ENCODE peak calls at places on chromosomes 4 and X, in ten cellular contexts. E, G, Y, Q, S, W, P, K, V and Z are unnamed samples.

GRCh38 chr4:1767770-1768366 is 25.2 kb upstream of the FGFR3 start:
- DNase-seq in V (no peak), S (no peak), K (no peak), Q (peak; percentile 97), E (peak; percentile 82), P (no peak), W (peak; percentile 56), G (peak; percentile 60), Y (peak; percentile 91), Z (no peak)

GRCh38 chrX:45068555-45068954 is 132.1 kb downstream of the DIPK2B start:
- DNase-seq in E (no peak), V (no peak), W (no peak), Y (no peak), K (no peak), S (no peak), P (no peak), G (no peak), Q (no peak), Z (no peak)

GRCh38 chrX:118459494-118459893 is 36.1 kb upstream of the DOCK11 start:
- DNase-seq in V (no peak), K (no peak), G (no peak), E (no peak), S (no peak), Y (no peak), W (peak; percentile 1), Q (peak; percentile 61), P (no peak), Z (no peak)

GRCh38 chrX:19554786-19555185 is 39.5 kb upstream of the MAP3K15 start:
- DNase-seq in V (no peak), G (no peak), W (no peak), K (no peak), Y (no peak), E (no peak), S (no peak), P (no peak), Q (no peak), Z (no peak)

GRCh38 chr4:124713213-124713592 is 671 bp upstream of the ANKRD50 start:
- DNase-seq in E (peak; percentile 77), P (peak; percentile 85), V (peak; percentile 86), Y (peak; percentile 82), W (peak; percentile 67), S (peak; percentile 84), Q (peak; percentile 26), G (peak; percentile 76), K (no peak), Z (peak; percentile 61)

GRCh38 chrX:141142946-141143345 is 34.0 kb downstream of the LDOC1 start:
- DNase-seq in G (no peak), E (no peak), S (no peak), W (no peak), P (no peak), Y (no peak), Q (no peak), V (no peak), K (no peak), Z (no peak)

GRCh38 chr4:7781361-7781760 is 158.3 kb downstream of the AFAP1 start:
- DNase-seq in Q (no peak), W (no peak), Y (peak; percentile 39), V (peak; percentile 47), K (no peak), S (peak; percentile 44), P (no peak), G (no peak), E (peak; percentile 43), Z (no peak)

GRCh38 chrX:124507276-124507675 is 160.9 kb downstream of the SH2D1A start:
- DNase-seq in P (no peak), Y (no peak), V (no peak), W (no peak), K (no peak), G (no peak), Q (no peak), E (no peak), S (no peak), Z (no peak)

GRCh38 chrX:119410027-119410819 is 11.1 kb downstream of the SLC25A43 start:
- DNase-seq in E (peak; percentile 75), G (peak; percentile 71), S (peak; percentile 65), P (no peak), Q (no peak), Y (peak; percentile 79), V (no peak), K (no peak), W (peak; percentile 79), Z (peak; percentile 39)

GRCh38 chrX:134990475-134991473 is at the start of gene SMIM10:
- DNase-seq in Y (peak; percentile 83), P (peak; percentile 89), S (peak; percentile 88), K (peak; percentile 10), W (peak; percentile 55), G (peak; percentile 68), V (peak; percentile 93), Q (peak; percentile 84), E (peak; percentile 71), Z (peak; percentile 78)
- H3K4me3 ChIP-seq in Y (peak within 1 kb of the TSS; percentile 52), P (peak within 1 kb of the TSS; percentile 70), S (peak within 1 kb of the TSS; percentile 64), K (peak within 1 kb of the TSS; percentile 19), W (no peak within 1 kb of the TSS), G (peak within 1 kb of the TSS; percentile 38), V (peak within 1 kb of the TSS; percentile 61), Q (peak within 1 kb of the TSS; percentile 63), E (peak within 1 kb of the TSS; percentile 62), Z (peak within 1 kb of the TSS; percentile 14)

DNA sequence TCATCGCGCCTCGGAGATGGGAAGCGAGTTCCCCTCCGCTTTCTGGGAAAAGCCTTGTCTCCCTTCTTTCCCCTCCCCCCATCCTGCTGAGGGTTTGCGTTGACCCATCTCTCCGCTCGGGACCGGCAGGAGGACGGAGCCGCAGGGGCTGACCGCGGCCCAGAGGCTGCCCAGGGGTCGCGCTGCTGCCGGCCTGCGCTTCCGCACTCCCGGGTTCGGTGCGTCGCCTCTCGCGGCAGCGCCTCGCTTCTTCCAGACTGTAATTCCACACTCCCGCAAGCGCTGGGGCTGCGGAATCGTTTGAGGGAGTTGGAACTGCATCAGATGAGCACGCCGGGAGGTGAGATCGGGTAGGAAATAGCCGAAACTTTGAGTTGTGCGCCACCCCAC is 88.3 kb downstream of the BCOR start:
- DNase-seq in W (no peak), P (no peak), K (no peak), G (no peak), E (no peak), V (no peak), Y (no peak), S (no peak), Q (peak; percentile 79), Z (no peak)
- H3K4me3 ChIP-seq in W (no peak overlapping the region), P (peak overlapping the region; percentile 44), K (peak overlapping the region; percentile 27), G (no peak overlapping the region), E (peak overlapping the region; percentile 30), V (no peak overlapping the region), Y (no peak overlapping the region), S (peak overlapping the region; percentile 24), Q (peak overlapping the region; percentile 59), Z (no peak overlapping the region)

DNA sequence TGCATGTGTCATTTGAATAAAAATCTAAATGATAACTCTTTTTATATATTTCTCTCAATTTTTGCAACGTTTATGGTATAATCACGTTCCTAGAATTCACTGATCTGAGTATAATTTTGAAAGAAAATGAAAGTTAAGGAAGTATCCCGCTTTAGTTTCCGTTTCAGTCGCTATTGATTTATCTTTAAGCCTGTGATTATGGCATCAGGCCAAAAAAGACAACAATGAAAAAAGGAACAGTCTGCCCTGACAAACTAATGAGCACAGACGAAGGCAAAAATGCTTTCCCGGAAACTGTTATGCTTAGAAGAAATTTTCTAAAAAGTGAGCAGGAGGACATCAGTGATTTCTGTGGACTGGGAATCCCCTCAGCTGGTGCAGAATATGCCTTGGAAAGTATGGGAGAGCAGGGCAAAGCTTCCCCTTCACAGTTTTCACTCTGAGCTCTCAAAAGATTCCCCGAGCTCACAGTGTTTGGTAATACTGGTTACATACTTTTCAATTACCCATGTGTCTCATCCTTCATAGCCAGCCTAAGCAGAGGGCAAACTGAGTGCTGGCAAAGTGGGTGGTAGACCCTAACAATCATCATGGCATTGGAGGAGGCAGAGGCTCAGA is 5.1 kb upstream of the CXCL10 start:
- DNase-seq in P (no peak), Q (no peak), W (peak; percentile 13), Y (no peak), K (no peak), V (no peak), G (no peak), E (no peak), S (no peak), Z (no peak)
- H3K4me3 ChIP-seq in P (peak overlapping the region; percentile 35), Q (no peak overlapping the region), W (no peak overlapping the region), Y (peak overlapping the region; percentile 32), K (peak overlapping the region; percentile 31), V (peak overlapping the region; percentile 36), G (no peak overlapping the region), E (peak overlapping the region; percentile 36), S (peak overlapping the region; percentile 26), Z (no peak overlapping the region)

DNA sequence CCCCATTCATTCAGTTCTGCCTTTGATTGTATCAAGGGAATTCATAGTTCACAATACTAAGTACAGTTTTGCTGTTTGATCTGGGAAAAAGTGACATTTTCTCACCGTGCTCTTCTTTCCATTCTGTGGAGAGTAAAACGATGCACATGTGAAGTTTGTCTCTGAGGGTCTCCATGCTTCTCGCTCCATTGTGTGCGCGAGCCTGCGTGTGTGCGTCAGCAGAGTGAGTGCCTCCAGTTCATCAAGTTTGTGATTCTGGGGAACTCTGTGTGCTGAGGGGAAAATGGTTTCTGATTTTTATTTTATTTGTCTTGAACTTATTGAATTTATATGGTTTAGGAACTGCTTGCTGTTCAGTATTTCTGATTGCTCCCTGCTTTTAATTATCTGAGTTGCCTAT is 2.0 kb downstream of the STK26 start:
- DNase-seq in E (no peak), P (no peak), Q (no peak), W (no peak), V (no peak), K (no peak), Y (no peak), S (no peak), G (no peak), Z (no peak)
- H3K4me3 ChIP-seq in E (peak overlapping the region; percentile 0), P (no peak overlapping the region), Q (peak overlapping the region; percentile 28), W (no peak overlapping the region), V (no peak overlapping the region), K (peak overlapping the region; percentile 87), Y (no peak overlapping the region), S (no peak overlapping the region), G (no peak overlapping the region), Z (no peak overlapping the region)

GRCh38 chr4:99563310-99564186 is at the start of gene TRMT10A:
- DNase-seq in K (peak; percentile 96), W (peak; percentile 99), P (peak; percentile 98), Y (peak; percentile 99), V (peak; percentile 99), Q (peak; percentile 76), S (peak; percentile 98), G (peak; percentile 98), E (peak; percentile 99), Z (peak; percentile 97)

DNA sequence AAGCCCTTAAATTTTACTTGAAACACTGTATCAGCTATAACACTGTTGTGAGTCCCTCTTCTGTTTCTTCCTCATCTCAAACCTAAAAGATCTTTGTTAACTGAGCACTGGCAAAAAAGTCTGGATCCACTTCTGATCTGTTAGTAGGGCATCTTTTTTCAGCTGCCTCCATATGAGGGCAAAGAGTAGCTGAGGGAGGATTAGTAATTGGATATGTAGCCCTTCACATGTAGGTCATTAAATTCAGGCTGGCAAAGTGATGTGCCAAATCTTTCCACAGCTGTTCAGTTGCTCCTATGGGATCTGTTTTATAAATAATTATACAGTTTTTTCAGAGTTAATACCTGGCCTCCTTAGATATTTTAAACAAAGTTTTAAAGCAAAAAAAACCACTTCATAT is 1.1 kb upstream of the TRMT10A start:
- DNase-seq in P (no peak), G (no peak), E (no peak), W (no peak), Y (no peak), V (no peak), Q (no peak), S (no peak), K (no peak), Z (no peak)
- H3K4me3 ChIP-seq in P (no peak overlapping the region), G (no peak overlapping the region), E (no peak overlapping the region), W (no peak overlapping the region), Y (no peak overlapping the region), V (no peak overlapping the region), Q (no peak overlapping the region), S (no peak overlapping the region), K (no peak overlapping the region), Z (no peak overlapping the region)